ENCODE peak calls at places on chromosomes 2 and 18, in ten cellular contexts. One of them, this sample, is unnamed.

GRCh38 chr2:226467633-226468032 is 332.0 kb downstream of the IRS1 start:
- DNase-seq in epithelial cell of esophagus: no peak
- DNase-seq in H7: no peak
- DNase-seq in AG04450: no peak
- DNase-seq in lower lobe of right lung: no peak
- DNase-seq in OCI-LY7: no peak
- DNase-seq in effector memory CD4-positive, alpha-beta T cell: no peak
- DNase-seq in ovary: no peak
- DNase-seq in GM23248: no peak
- DNase-seq in iPS DF 6.9: no peak
- DNase-seq in this sample: no peak

GRCh38 chr2:135202751-135203150 is 150.7 kb downstream of the RAB3GAP1 start:
- DNase-seq in epithelial cell of esophagus: no peak
- DNase-seq in H7: no peak
- DNase-seq in AG04450: no peak
- DNase-seq in lower lobe of right lung: no peak
- DNase-seq in OCI-LY7: no peak
- DNase-seq in effector memory CD4-positive, alpha-beta T cell: no peak
- DNase-seq in ovary: no peak
- DNase-seq in GM23248: no peak
- DNase-seq in iPS DF 6.9: no peak
- DNase-seq in this sample: no peak

GRCh38 chr2:120446236-120447121 is 100.5 kb downstream of the INHBB start:
- DNase-seq in epithelial cell of esophagus: no peak
- DNase-seq in H7: no peak
- DNase-seq in AG04450: no peak
- DNase-seq in lower lobe of right lung: no peak
- DNase-seq in OCI-LY7: no peak
- DNase-seq in effector memory CD4-positive, alpha-beta T cell: no peak
- DNase-seq in ovary: no peak
- DNase-seq in GM23248: no peak
- DNase-seq in iPS DF 6.9: no peak
- DNase-seq in this sample: no peak

GRCh38 chr2:17536416-17536815 is 4.1 kb upstream of the VSNL1 start:
- DNase-seq in epithelial cell of esophagus: peak; percentile 68
- DNase-seq in H7: no peak
- DNase-seq in AG04450: no peak
- DNase-seq in lower lobe of right lung: no peak
- DNase-seq in OCI-LY7: no peak
- DNase-seq in effector memory CD4-positive, alpha-beta T cell: no peak
- DNase-seq in ovary: no peak
- DNase-seq in GM23248: peak; percentile 52
- DNase-seq in iPS DF 6.9: no peak
- DNase-seq in this sample: no peak

GRCh38 chr2:216492951-216493685 is 5.5 kb upstream of the RPL37A start:
- DNase-seq in epithelial cell of esophagus: peak; percentile 86
- DNase-seq in H7: no peak
- DNase-seq in AG04450: peak; percentile 45
- DNase-seq in lower lobe of right lung: no peak
- DNase-seq in OCI-LY7: no peak
- DNase-seq in effector memory CD4-positive, alpha-beta T cell: no peak
- DNase-seq in ovary: no peak
- DNase-seq in GM23248: peak; percentile 96
- DNase-seq in iPS DF 6.9: no peak
- DNase-seq in this sample: no peak

GRCh38 chr2:21423854-21424253 is 300.1 kb downstream of the TDRD15 start:
- DNase-seq in epithelial cell of esophagus: no peak
- DNase-seq in H7: no peak
- DNase-seq in AG04450: no peak
- DNase-seq in lower lobe of right lung: no peak
- DNase-seq in OCI-LY7: no peak
- DNase-seq in effector memory CD4-positive, alpha-beta T cell: no peak
- DNase-seq in ovary: no peak
- DNase-seq in GM23248: no peak
- DNase-seq in iPS DF 6.9: no peak
- DNase-seq in this sample: no peak

GRCh38 chr18:2169656-2170055 is 401.6 kb downstream of the METTL4 start:
- DNase-seq in epithelial cell of esophagus: peak; percentile 51
- DNase-seq in H7: no peak
- DNase-seq in AG04450: no peak
- DNase-seq in lower lobe of right lung: no peak
- DNase-seq in OCI-LY7: no peak
- DNase-seq in effector memory CD4-positive, alpha-beta T cell: no peak
- DNase-seq in ovary: no peak
- DNase-seq in GM23248: no peak
- DNase-seq in iPS DF 6.9: no peak
- DNase-seq in this sample: no peak

GRCh38 chr2:223758131-223758840 is 79.1 kb downstream of the AP1S3 start:
- DNase-seq in epithelial cell of esophagus: no peak
- DNase-seq in H7: no peak
- DNase-seq in AG04450: no peak
- DNase-seq in lower lobe of right lung: no peak
- DNase-seq in OCI-LY7: no peak
- DNase-seq in effector memory CD4-positive, alpha-beta T cell: no peak
- DNase-seq in ovary: no peak
- DNase-seq in GM23248: no peak
- DNase-seq in iPS DF 6.9: no peak
- DNase-seq in this sample: no peak

GRCh38 chr2:38076250-38076709 is 329 bp upstream of the CYP1B1 start:
- DNase-seq in epithelial cell of esophagus: peak; percentile 82
- DNase-seq in H7: peak; percentile 91
- DNase-seq in AG04450: no peak
- DNase-seq in lower lobe of right lung: peak; percentile 88
- DNase-seq in OCI-LY7: no peak
- DNase-seq in effector memory CD4-positive, alpha-beta T cell: no peak
- DNase-seq in ovary: peak; percentile 65
- DNase-seq in GM23248: peak; percentile 94
- DNase-seq in iPS DF 6.9: no peak
- DNase-seq in this sample: peak; percentile 85

GRCh38 chr18:79507076-79507545 is 111.4 kb downstream of the NFATC1 start:
- DNase-seq in epithelial cell of esophagus: no peak
- DNase-seq in H7: peak; percentile 81
- DNase-seq in AG04450: no peak
- DNase-seq in lower lobe of right lung: peak; percentile 64
- DNase-seq in OCI-LY7: no peak
- DNase-seq in effector memory CD4-positive, alpha-beta T cell: no peak
- DNase-seq in ovary: peak; percentile 61
- DNase-seq in GM23248: peak; percentile 79
- DNase-seq in iPS DF 6.9: no peak
- DNase-seq in this sample: peak; percentile 85

GRCh38 chr2:213627054-213627710 is 342.9 kb downstream of the SPAG16 start:
- DNase-seq in epithelial cell of esophagus: no peak
- DNase-seq in H7: no peak
- DNase-seq in AG04450: no peak
- DNase-seq in lower lobe of right lung: no peak
- DNase-seq in OCI-LY7: peak; percentile 3
- DNase-seq in effector memory CD4-positive, alpha-beta T cell: no peak
- DNase-seq in ovary: no peak
- DNase-seq in GM23248: no peak
- DNase-seq in iPS DF 6.9: no peak
- DNase-seq in this sample: no peak

GRCh38 chr2:285506-285905 is 2.4 kb downstream of the ALKAL2 start:
- DNase-seq in epithelial cell of esophagus: peak; percentile 44
- DNase-seq in H7: no peak
- DNase-seq in AG04450: peak; percentile 36
- DNase-seq in lower lobe of right lung: no peak
- DNase-seq in OCI-LY7: no peak
- DNase-seq in effector memory CD4-positive, alpha-beta T cell: no peak
- DNase-seq in ovary: no peak
- DNase-seq in GM23248: peak; percentile 86
- DNase-seq in iPS DF 6.9: no peak
- DNase-seq in this sample: no peak

GRCh38 chr2:209496586-209496982 is 72.7 kb downstream of the MAP2 start:
- DNase-seq in epithelial cell of esophagus: peak; percentile 34
- DNase-seq in H7: no peak
- DNase-seq in AG04450: no peak
- DNase-seq in lower lobe of right lung: no peak
- DNase-seq in OCI-LY7: no peak
- DNase-seq in effector memory CD4-positive, alpha-beta T cell: no peak
- DNase-seq in ovary: no peak
- DNase-seq in GM23248: peak; percentile 55
- DNase-seq in iPS DF 6.9: no peak
- DNase-seq in this sample: no peak

GRCh38 chr2:113058411-113058994 is 495 bp upstream of the IL36RN start:
- DNase-seq in epithelial cell of esophagus: peak; percentile 88
- DNase-seq in H7: no peak
- DNase-seq in AG04450: no peak
- DNase-seq in lower lobe of right lung: no peak
- DNase-seq in OCI-LY7: no peak
- DNase-seq in effector memory CD4-positive, alpha-beta T cell: no peak
- DNase-seq in ovary: no peak
- DNase-seq in GM23248: no peak
- DNase-seq in iPS DF 6.9: no peak
- DNase-seq in this sample: no peak

GRCh38 chr2:70557171-70557838 is 3.7 kb upstream of the TGFA start:
- DNase-seq in epithelial cell of esophagus: peak; percentile 50
- DNase-seq in H7: no peak
- DNase-seq in AG04450: no peak
- DNase-seq in lower lobe of right lung: no peak
- DNase-seq in OCI-LY7: no peak
- DNase-seq in effector memory CD4-positive, alpha-beta T cell: no peak
- DNase-seq in ovary: no peak
- DNase-seq in GM23248: no peak
- DNase-seq in iPS DF 6.9: no peak
- DNase-seq in this sample: no peak

GRCh38 chr2:224861266-224861665 is 145.1 kb upstream of the CCDC195 start:
- DNase-seq in epithelial cell of esophagus: peak; percentile 70
- DNase-seq in H7: no peak
- DNase-seq in AG04450: no peak
- DNase-seq in lower lobe of right lung: no peak
- DNase-seq in OCI-LY7: no peak
- DNase-seq in effector memory CD4-positive, alpha-beta T cell: no peak
- DNase-seq in ovary: no peak
- DNase-seq in GM23248: no peak
- DNase-seq in iPS DF 6.9: no peak
- DNase-seq in this sample: no peak

GRCh38 chr2:224869601-224870000 is 153.4 kb upstream of the CCDC195 start:
- DNase-seq in epithelial cell of esophagus: peak; percentile 70
- DNase-seq in H7: no peak
- DNase-seq in AG04450: peak; percentile 81
- DNase-seq in lower lobe of right lung: no peak
- DNase-seq in OCI-LY7: no peak
- DNase-seq in effector memory CD4-positive, alpha-beta T cell: no peak
- DNase-seq in ovary: no peak
- DNase-seq in GM23248: peak; percentile 90
- DNase-seq in iPS DF 6.9: no peak
- DNase-seq in this sample: no peak

GRCh38 chr2:224860786-224861185 is 144.6 kb upstream of the CCDC195 start:
- DNase-seq in epithelial cell of esophagus: peak; percentile 52
- DNase-seq in H7: no peak
- DNase-seq in AG04450: no peak
- DNase-seq in lower lobe of right lung: no peak
- DNase-seq in OCI-LY7: no peak
- DNase-seq in effector memory CD4-positive, alpha-beta T cell: no peak
- DNase-seq in ovary: no peak
- DNase-seq in GM23248: no peak
- DNase-seq in iPS DF 6.9: no peak
- DNase-seq in this sample: no peak

GRCh38 chr2:224870341-224870740 is 154.2 kb upstream of the CCDC195 start:
- DNase-seq in epithelial cell of esophagus: no peak
- DNase-seq in H7: no peak
- DNase-seq in AG04450: no peak
- DNase-seq in lower lobe of right lung: no peak
- DNase-seq in OCI-LY7: no peak
- DNase-seq in effector memory CD4-positive, alpha-beta T cell: no peak
- DNase-seq in ovary: no peak
- DNase-seq in GM23248: peak; percentile 44
- DNase-seq in iPS DF 6.9: no peak
- DNase-seq in this sample: no peak

GRCh38 chr2:224865016-224865415 is 148.9 kb upstream of the CCDC195 start:
- DNase-seq in epithelial cell of esophagus: no peak
- DNase-seq in H7: peak; percentile 5
- DNase-seq in AG04450: no peak
- DNase-seq in lower lobe of right lung: no peak
- DNase-seq in OCI-LY7: no peak
- DNase-seq in effector memory CD4-positive, alpha-beta T cell: no peak
- DNase-seq in ovary: no peak
- DNase-seq in GM23248: peak; percentile 32
- DNase-seq in iPS DF 6.9: no peak
- DNase-seq in this sample: no peak
- H3K4me3 ChIP-seq in epithelial cell of esophagus: no peak overlapping the region
- H3K4me3 ChIP-seq in H7: no peak overlapping the region
- H3K4me3 ChIP-seq in AG04450: no peak overlapping the region
- H3K4me3 ChIP-seq in lower lobe of right lung: no peak overlapping the region
- H3K4me3 ChIP-seq in OCI-LY7: no peak overlapping the region
- H3K4me3 ChIP-seq in effector memory CD4-positive, alpha-beta T cell: no peak overlapping the region
- H3K4me3 ChIP-seq in ovary: no peak overlapping the region
- H3K4me3 ChIP-seq in GM23248: no peak overlapping the region
- H3K4me3 ChIP-seq in iPS DF 6.9: no peak overlapping the region
- H3K4me3 ChIP-seq in this sample: no peak overlapping the region

DNA sequence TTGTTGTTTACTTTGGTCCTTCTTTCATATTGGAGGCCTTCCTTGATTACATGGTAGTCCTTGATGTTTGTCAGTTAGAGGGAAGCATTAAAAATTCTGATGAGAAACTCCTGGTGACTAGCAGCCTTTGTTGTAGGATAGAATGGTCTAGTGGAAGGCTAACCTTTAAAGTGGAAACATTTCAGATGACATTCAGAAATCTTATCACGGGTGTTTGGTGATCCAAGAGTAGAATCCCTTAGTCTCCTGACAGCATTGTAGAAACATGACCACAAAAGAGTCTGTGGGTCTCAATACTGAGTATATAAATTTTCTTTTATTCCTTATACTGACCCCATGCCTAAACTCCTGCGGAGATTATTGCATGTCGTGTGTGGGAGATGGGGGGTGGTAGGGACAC is 13.4 kb downstream of the MARCHF7 start:
- DNase-seq in epithelial cell of esophagus: no peak
- DNase-seq in H7: no peak
- DNase-seq in AG04450: no peak
- DNase-seq in lower lobe of right lung: no peak
- DNase-seq in OCI-LY7: no peak
- DNase-seq in effector memory CD4-positive, alpha-beta T cell: no peak
- DNase-seq in ovary: no peak
- DNase-seq in GM23248: no peak
- DNase-seq in iPS DF 6.9: no peak
- DNase-seq in this sample: no peak
- H3K4me3 ChIP-seq in epithelial cell of esophagus: no peak overlapping the region
- H3K4me3 ChIP-seq in H7: no peak overlapping the region
- H3K4me3 ChIP-seq in AG04450: no peak overlapping the region
- H3K4me3 ChIP-seq in lower lobe of right lung: no peak overlapping the region
- H3K4me3 ChIP-seq in OCI-LY7: no peak overlapping the region
- H3K4me3 ChIP-seq in effector memory CD4-positive, alpha-beta T cell: no peak overlapping the region
- H3K4me3 ChIP-seq in ovary: no peak overlapping the region
- H3K4me3 ChIP-seq in GM23248: no peak overlapping the region
- H3K4me3 ChIP-seq in iPS DF 6.9: no peak overlapping the region
- H3K4me3 ChIP-seq in this sample: no peak overlapping the region

GRCh38 chr2:232634319-232635150 is 1.1 kb downstream of the EFHD1 start:
- DNase-seq in epithelial cell of esophagus: no peak
- DNase-seq in H7: peak; percentile 81
- DNase-seq in AG04450: no peak
- DNase-seq in lower lobe of right lung: no peak
- DNase-seq in OCI-LY7: no peak
- DNase-seq in effector memory CD4-positive, alpha-beta T cell: no peak
- DNase-seq in ovary: peak; percentile 46
- DNase-seq in GM23248: no peak
- DNase-seq in iPS DF 6.9: no peak
- DNase-seq in this sample: peak; percentile 89
- H3K4me3 ChIP-seq in epithelial cell of esophagus: no peak overlapping the region
- H3K4me3 ChIP-seq in H7: peak overlapping the region; percentile 63
- H3K4me3 ChIP-seq in AG04450: no peak overlapping the region
- H3K4me3 ChIP-seq in lower lobe of right lung: peak overlapping the region; percentile 60
- H3K4me3 ChIP-seq in OCI-LY7: no peak overlapping the region
- H3K4me3 ChIP-seq in effector memory CD4-positive, alpha-beta T cell: no peak overlapping the region
- H3K4me3 ChIP-seq in ovary: peak overlapping the region; percentile 87
- H3K4me3 ChIP-seq in GM23248: no peak overlapping the region
- H3K4me3 ChIP-seq in iPS DF 6.9: peak overlapping the region; percentile 45
- H3K4me3 ChIP-seq in this sample: peak overlapping the region; percentile 89

GRCh38 chr2:221568299-221568698 is 3.8 kb downstream of the EPHA4 start:
- DNase-seq in epithelial cell of esophagus: no peak
- DNase-seq in H7: no peak
- DNase-seq in AG04450: no peak
- DNase-seq in lower lobe of right lung: no peak
- DNase-seq in OCI-LY7: no peak
- DNase-seq in effector memory CD4-positive, alpha-beta T cell: no peak
- DNase-seq in ovary: no peak
- DNase-seq in GM23248: no peak
- DNase-seq in iPS DF 6.9: no peak
- DNase-seq in this sample: no peak
- H3K4me3 ChIP-seq in epithelial cell of esophagus: no peak overlapping the region
- H3K4me3 ChIP-seq in H7: no peak overlapping the region
- H3K4me3 ChIP-seq in AG04450: no peak overlapping the region
- H3K4me3 ChIP-seq in lower lobe of right lung: no peak overlapping the region
- H3K4me3 ChIP-seq in OCI-LY7: no peak overlapping the region
- H3K4me3 ChIP-seq in effector memory CD4-positive, alpha-beta T cell: no peak overlapping the region
- H3K4me3 ChIP-seq in ovary: no peak overlapping the region
- H3K4me3 ChIP-seq in GM23248: no peak overlapping the region
- H3K4me3 ChIP-seq in iPS DF 6.9: no peak overlapping the region
- H3K4me3 ChIP-seq in this sample: no peak overlapping the region